ENCODE peak calls at places on chromosomes 2 and 18, in seven cellular contexts. L is kidney, E is heart right ventricle, N is aorta, R is adrenal gland, D is HepG2, C is RWPE1. H is an unnamed sample.

GRCh38 chr2:196160101-196160500 is 11.3 kb downstream of the STK17B start:
- DNase-seq in L (no peak), E (peak), N (no peak), R (peak), D (no peak), C (peak), H (peak)

GRCh38 chr18:59062643-59063006 is 77.1 kb upstream of the SEC11C start:
- DNase-seq in L (no peak), E (no peak), N (no peak), R (no peak), D (no peak), C (no peak), H (no peak)

GRCh38 chr18:3479978-3480377 is 30.0 kb downstream of the TGIF1 start:
- DNase-seq in L (no peak), E (no peak), N (no peak), R (no peak), D (no peak), C (no peak), H (no peak)

GRCh38 chr18:34809697-34810096 is 99.6 kb downstream of the DTNA start:
- DNase-seq in L (no peak), E (peak), N (peak), R (peak), D (peak), C (no peak), H (peak)

GRCh38 chr2:172131713-172132555 is 29.2 kb upstream of the DLX2 start:
- DNase-seq in L (no peak), E (no peak), N (no peak), R (no peak), D (no peak), C (no peak), H (no peak)

GRCh38 chr2:131153529-131153928 is 48.4 kb downstream of the PLEKHB2 start:
- DNase-seq in L (no peak), E (no peak), N (no peak), R (no peak), D (no peak), C (no peak), H (no peak)

GRCh38 chr2:137846993-137847392 is 117.3 kb upstream of the HNMT start:
- DNase-seq in L (no peak), E (no peak), N (no peak), R (no peak), D (no peak), C (peak), H (no peak)

GRCh38 chr2:117523267-117523666 is 291.2 kb upstream of the DDX18 start:
- DNase-seq in L (peak), E (peak), N (peak), R (peak), D (no peak), C (peak), H (peak)

GRCh38 chr2:200483729-200484198 is 26.1 kb downstream of the KCTD18 start:
- DNase-seq in L (no peak), E (no peak), N (no peak), R (peak), D (peak), C (peak), H (peak)

GRCh38 chr18:55968550-55968949 is 380.6 kb upstream of the TCF4 start:
- DNase-seq in L (no peak), E (no peak), N (no peak), R (no peak), D (no peak), C (peak), H (no peak)

GRCh38 chr2:105776560-105776928 is 31.8 kb downstream of the NCK2 start:
- DNase-seq in L (no peak), E (no peak), N (peak), R (no peak), D (no peak), C (no peak), H (no peak)

GRCh38 chr2:105797298-105797819 is 52.6 kb downstream of the NCK2 start:
- DNase-seq in L (no peak), E (no peak), N (peak), R (no peak), D (peak), C (no peak), H (no peak)

GRCh38 chr2:47269316-47270232 is 114.5 kb upstream of the STPG4 start:
- DNase-seq in L (peak), E (peak), N (peak), R (peak), D (peak), C (peak), H (peak)

GRCh38 chr18:21742323-21742687 is 1.7 kb downstream of the MIB1 start:
- DNase-seq in L (no peak), E (no peak), N (no peak), R (no peak), D (no peak), C (no peak), H (peak)

GRCh38 chr2:240782886-240783818 is 36.9 kb downstream of the KIF1A start:
- DNase-seq in L (peak), E (no peak), N (peak), R (no peak), D (no peak), C (no peak), H (no peak)

GRCh38 chr2:84077504-84077903 is 381.6 kb downstream of the SUCLG1 start:
- DNase-seq in L (no peak), E (no peak), N (no peak), R (peak), D (peak), C (peak), H (peak)

GRCh38 chr2:584863-585823 is 92.1 kb downstream of the TMEM18 start:
- DNase-seq in L (no peak), E (no peak), N (peak), R (no peak), D (no peak), C (no peak), H (no peak)

GRCh38 chr2:74379851-74380789 is at the start of gene DCTN1:
- DNase-seq in L (peak), E (peak), N (peak), R (peak), D (peak), C (peak), H (peak)

GRCh38 chr18:37270666-37271052 is 294.9 kb downstream of the CELF4 start:
- DNase-seq in L (no peak), E (no peak), N (no peak), R (no peak), D (no peak), C (no peak), H (no peak)

GRCh38 chr2:20419007-20419576 is 27.8 kb upstream of the RHOB start:
- DNase-seq in L (no peak), E (no peak), N (no peak), R (no peak), D (peak), C (no peak), H (peak)

GRCh38 chr2:207226671-207227061 is 60.9 kb upstream of the KLF7 start:
- DNase-seq in L (no peak), E (no peak), N (no peak), R (no peak), D (no peak), C (no peak), H (no peak)
- H3K27ac ChIP-seq in L (no peak), E (peak), N (no peak), R (peak), D (no peak), C (no peak), H (no peak)

GRCh38 chr2:68663371-68664156 is 20.2 kb downstream of the PROKR1 start:
- DNase-seq in L (no peak), E (no peak), N (no peak), R (no peak), D (no peak), C (no peak), H (no peak)

GRCh38 chr2:68662466-68662865 is 19.1 kb downstream of the PROKR1 start:
- DNase-seq in L (no peak), E (no peak), N (no peak), R (no peak), D (no peak), C (no peak), H (no peak)

GRCh38 chr2:68660658-68661057 is 17.3 kb downstream of the PROKR1 start:
- DNase-seq in L (no peak), E (no peak), N (no peak), R (no peak), D (no peak), C (no peak), H (no peak)
- H3K27ac ChIP-seq in L (no peak), E (no peak), N (no peak), R (no peak), D (no peak), C (no peak), H (no peak)

DNA sequence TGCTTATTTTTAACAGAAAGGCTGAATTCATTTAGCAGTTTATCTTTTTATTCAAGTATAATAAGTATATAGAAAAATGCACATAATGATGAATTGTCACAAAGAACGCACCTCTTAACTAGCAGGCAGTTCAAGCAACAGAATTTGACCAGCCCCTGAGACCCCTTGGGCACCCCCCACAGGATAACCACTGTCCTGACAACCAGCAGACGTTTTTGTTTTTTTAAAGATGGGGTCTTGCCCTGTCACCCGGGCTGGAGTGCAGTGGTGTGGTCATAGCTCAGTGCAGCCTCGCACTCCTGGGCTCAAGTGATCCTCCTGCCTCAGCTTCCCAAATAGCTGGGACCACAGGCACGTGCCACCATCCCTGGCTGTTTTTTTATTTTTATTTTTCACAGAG is 14.0 kb downstream of the PRELID3A start:
- DNase-seq in L (no peak), E (no peak), N (no peak), R (no peak), D (no peak), C (no peak), H (no peak)
- H3K27ac ChIP-seq in L (no peak), E (no peak), N (no peak), R (no peak), D (peak), C (no peak), H (no peak)

GRCh38 chr2:28709101-28709500 is 42.5 kb upstream of the PPP1CB start:
- DNase-seq in L (no peak), E (no peak), N (no peak), R (no peak), D (peak), C (no peak), H (peak)

GRCh38 chr2:28710545-28710944 is 41.1 kb upstream of the PPP1CB start:
- DNase-seq in L (no peak), E (no peak), N (no peak), R (no peak), D (no peak), C (no peak), H (no peak)

GRCh38 chr2:28717339-28717758 is 34.3 kb upstream of the PPP1CB start:
- DNase-seq in L (no peak), E (peak), N (no peak), R (peak), D (peak), C (peak), H (peak)

GRCh38 chr2:28716265-28716865 is 35.3 kb upstream of the PPP1CB start:
- DNase-seq in L (peak), E (peak), N (no peak), R (peak), D (peak), C (peak), H (peak)

GRCh38 chr2:28713582-28714292 is 37.9 kb upstream of the PPP1CB start:
- DNase-seq in L (no peak), E (no peak), N (no peak), R (no peak), D (no peak), C (no peak), H (no peak)
- H3K27ac ChIP-seq in L (no peak), E (no peak), N (no peak), R (no peak), D (no peak), C (no peak), H (no peak)

GRCh38 chr2:161245237-161245505 is 63.1 kb upstream of the PSMD14 start:
- DNase-seq in L (no peak), E (no peak), N (no peak), R (no peak), D (no peak), C (no peak), H (no peak)
- H3K27ac ChIP-seq in L (no peak), E (no peak), N (no peak), R (no peak), D (no peak), C (peak), H (peak)

DNA sequence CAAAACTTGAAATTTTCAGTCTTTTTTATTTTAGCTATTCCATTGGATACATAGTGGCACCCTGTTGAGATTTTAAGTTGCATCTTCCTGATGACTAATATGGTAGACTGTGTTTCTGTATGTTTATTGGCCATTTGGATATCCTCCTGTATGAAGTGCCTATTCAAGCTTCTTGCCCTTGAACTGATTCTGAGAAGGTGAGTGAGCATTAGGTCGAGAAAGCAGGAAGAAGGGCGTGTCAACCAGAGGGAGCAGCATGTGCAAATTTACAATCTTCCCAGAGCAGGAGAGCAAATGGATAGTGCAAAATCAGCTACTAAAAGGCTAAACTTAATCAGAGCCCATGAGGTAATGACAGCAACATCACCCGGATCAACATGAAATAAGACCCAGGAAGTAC is 8.6 kb downstream of the INPP1 start:
- DNase-seq in L (no peak), E (no peak), N (no peak), R (no peak), D (no peak), C (no peak), H (no peak)
- H3K27ac ChIP-seq in L (no peak), E (no peak), N (no peak), R (no peak), D (peak), C (no peak), H (no peak)

GRCh38 chr18:62384610-62385097 is 59.5 kb downstream of the TNFRSF11A start:
- DNase-seq in L (no peak), E (no peak), N (no peak), R (no peak), D (no peak), C (peak), H (peak)
- H3K27ac ChIP-seq in L (no peak), E (no peak), N (no peak), R (no peak), D (no peak), C (peak), H (no peak)

GRCh38 chr18:48702346-48703032 is 163.7 kb downstream of the CTIF start:
- DNase-seq in L (no peak), E (no peak), N (no peak), R (no peak), D (no peak), C (no peak), H (no peak)
- H3K27ac ChIP-seq in L (no peak), E (peak), N (no peak), R (no peak), D (no peak), C (no peak), H (no peak)

GRCh38 chr2:233835230-233836186 is 18.8 kb downstream of the HJURP start:
- DNase-seq in L (no peak), E (no peak), N (peak), R (no peak), D (no peak), C (no peak), H (no peak)
- H3K27ac ChIP-seq in L (no peak), E (no peak), N (no peak), R (no peak), D (no peak), C (peak), H (no peak)